ENCODE peak calls at places on chromosomes 13 and 19, in seven cellular contexts. B is tibial nerve, F is thyroid gland, I is PC-3, Z is IMR-90, U is ovary, R is heart left ventricle. M is an unnamed sample. For H3K36me3, the result is how much of the 10 kb centered on the place peaks cover.

GRCh38 chr19:14027856-14028450 is at the start of gene RLN3:
- DNase-seq in B (no peak), F (no peak), I (no peak), Z (no peak), U (no peak), R (no peak), M (no peak)

GRCh38 chr19:2589441-2589840 is 113.1 kb downstream of the GNG7 start:
- DNase-seq in B (no peak), F (no peak), I (no peak), Z (no peak), U (no peak), R (no peak), M (no peak)

GRCh38 chr13:24381539-24382265 is 72.3 kb downstream of the C1QTNF9 start:
- DNase-seq in B (peak), F (no peak), I (peak), Z (peak), U (no peak), R (no peak), M (no peak)

GRCh38 chr19:49297403-49297802 is 27.6 kb downstream of the SLC6A16 start:
- DNase-seq in B (no peak), F (no peak), I (no peak), Z (peak), U (no peak), R (no peak), M (no peak)

GRCh38 chr19:7894612-7895309 is 6.5 kb downstream of the LRRC8E start:
- DNase-seq in B (no peak), F (peak), I (peak), Z (no peak), U (no peak), R (no peak), M (peak)

GRCh38 chr13:30314069-30314468 is 6.7 kb upstream of the KATNAL1 start:
- DNase-seq in B (no peak), F (no peak), I (no peak), Z (no peak), U (no peak), R (no peak), M (no peak)

GRCh38 chr19:14479985-14480694 is 5.0 kb upstream of the PTGER1 start:
- DNase-seq in B (no peak), F (no peak), I (peak), Z (peak), U (no peak), R (no peak), M (no peak)

GRCh38 chr13:106173346-106173745 is 362.1 kb downstream of the EFNB2 start:
- DNase-seq in B (no peak), F (peak), I (no peak), Z (no peak), U (no peak), R (no peak), M (no peak)

DNA sequence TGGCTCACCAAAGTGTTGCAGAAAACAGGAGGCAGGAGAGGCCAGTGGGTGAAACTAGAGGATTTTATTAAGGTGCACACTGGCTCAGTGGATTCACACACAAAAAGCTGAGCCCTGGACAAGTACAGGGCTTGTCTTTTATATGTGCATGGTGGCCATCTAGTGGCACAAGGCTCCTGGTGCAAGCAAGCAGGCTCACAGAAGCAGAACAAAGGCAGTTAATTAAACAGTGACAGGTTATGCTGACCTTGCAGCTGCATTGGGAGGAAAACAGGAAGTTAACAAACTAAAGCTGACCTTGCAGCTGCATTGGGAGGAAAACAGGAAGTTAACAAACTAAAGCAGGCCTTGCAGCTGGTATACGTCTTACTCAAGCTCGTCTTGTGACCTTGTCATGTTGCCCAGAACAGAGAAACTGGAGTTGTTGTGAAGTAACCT is 65.3 kb upstream of the ZNF681 start:
- DNase-seq in B (no peak), F (no peak), I (peak), Z (no peak), U (no peak), R (no peak), M (no peak)
- TF ChIP-seq CTCF in B (no peak), F (no peak), I (peak), Z (no peak), U (no peak), R (no peak), M (no peak)

GRCh38 chr19:40776966-40777794 is 867 bp upstream of the RAB4B start:
- DNase-seq in B (peak), F (peak), I (peak), Z (peak), U (peak), R (peak), M (peak)

GRCh38 chr19:40777795-40778044 is 327 bp upstream of the RAB4B start:
- DNase-seq in B (no peak), F (no peak), I (no peak), Z (no peak), U (no peak), R (no peak), M (no peak)

GRCh38 chr19:40775632-40776022 is 306 bp downstream of the MIA start:
- DNase-seq in B (no peak), F (no peak), I (no peak), Z (no peak), U (no peak), R (no peak), M (no peak)

GRCh38 chr19:40774916-40775631 is at the start of gene MIA:
- DNase-seq in B (no peak), F (no peak), I (no peak), Z (no peak), U (no peak), R (no peak), M (no peak)

DNA sequence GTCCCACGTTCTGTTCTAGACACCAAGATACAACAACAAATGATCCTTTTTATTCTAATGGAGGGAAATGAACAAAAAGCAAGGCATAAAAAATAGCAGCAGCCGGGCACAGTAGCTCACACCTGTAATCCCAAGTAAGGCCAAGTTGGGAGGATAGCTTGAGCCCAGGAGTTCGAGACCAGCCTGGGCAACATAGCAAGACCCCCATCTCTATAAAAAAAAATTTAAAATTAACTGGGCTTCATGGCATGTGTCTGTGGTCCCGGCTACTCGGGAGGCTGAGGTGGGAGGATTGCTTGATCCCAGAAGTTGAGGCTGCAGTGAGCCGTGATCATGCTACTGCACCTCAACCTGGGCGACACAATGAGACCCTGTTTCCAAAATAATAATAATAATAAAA is 1.0 kb downstream of the MIA start:
- DNase-seq in B (no peak), F (no peak), I (no peak), Z (no peak), U (no peak), R (no peak), M (no peak)
- H3K4me3 ChIP-seq in B (no peak), F (no peak), I (no peak), Z (no peak), U (no peak), R (no peak), M (no peak)

GRCh38 chr19:10690351-10690781 is 10.9 kb upstream of the QTRT1 start:
- DNase-seq in B (peak), F (peak), I (no peak), Z (peak), U (peak), R (no peak), M (no peak)

GRCh38 chr19:10687518-10688288 is 13.5 kb upstream of the QTRT1 start:
- DNase-seq in B (no peak), F (no peak), I (no peak), Z (no peak), U (no peak), R (no peak), M (no peak)

GRCh38 chr19:10686661-10687517 is 14.3 kb upstream of the QTRT1 start:
- DNase-seq in B (no peak), F (no peak), I (peak), Z (peak), U (no peak), R (peak), M (no peak)

GRCh38 chr19:10686193-10686592 is 15.0 kb upstream of the QTRT1 start:
- DNase-seq in B (no peak), F (no peak), I (no peak), Z (no peak), U (no peak), R (no peak), M (no peak)

DNA sequence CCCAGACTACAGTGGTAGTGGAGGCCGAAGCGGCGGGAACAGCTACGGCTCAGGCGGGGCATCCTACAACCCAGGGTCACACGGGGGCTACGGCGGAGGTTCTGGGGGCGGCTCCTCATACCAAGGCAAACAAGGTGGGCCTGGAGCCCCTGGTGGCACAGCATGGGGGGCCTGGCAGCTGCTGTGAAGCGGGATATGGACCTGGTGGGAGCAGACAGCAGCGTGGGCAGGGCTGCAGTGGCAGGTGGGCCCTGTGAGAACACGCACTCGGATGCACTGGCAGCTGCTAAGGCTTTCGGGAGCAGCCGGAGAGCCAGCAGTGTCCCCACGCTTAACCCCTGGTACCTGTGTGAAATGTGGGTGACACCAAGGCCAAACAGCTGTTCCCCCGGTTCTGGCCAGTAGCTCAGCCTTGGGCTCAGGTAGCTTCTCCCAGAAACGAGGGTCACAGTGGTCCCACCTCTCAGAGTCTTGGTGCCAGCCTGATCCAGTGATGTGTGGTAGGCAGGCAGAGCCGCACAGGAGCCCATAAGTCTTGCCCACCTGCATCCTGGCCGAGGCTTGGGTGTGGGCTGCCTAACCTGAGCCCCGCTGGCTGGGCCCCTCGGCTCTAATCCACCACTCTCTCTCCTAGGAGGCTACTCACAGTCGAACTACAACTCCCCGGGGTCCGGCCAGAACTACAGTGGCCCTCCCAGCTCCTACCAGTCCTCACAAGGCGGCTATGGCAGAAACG is 12.5 kb upstream of the QTRT1 start:
- DNase-seq in B (no peak), F (no peak), I (no peak), Z (no peak), U (no peak), R (no peak), M (no peak)
- H3K36me3 ChIP-seq in B (under half), F (half or more), I (half or more), Z (half or more), U (under half), R (half or more), M (under half)

GRCh38 chr19:17259118-17259780 is 5.3 kb downstream of the USHBP1 start:
- DNase-seq in B (no peak), F (no peak), I (no peak), Z (no peak), U (no peak), R (no peak), M (no peak)

GRCh38 chr19:17256130-17256529 is 8.4 kb downstream of the USHBP1 start:
- DNase-seq in B (no peak), F (no peak), I (no peak), Z (no peak), U (no peak), R (no peak), M (no peak)

GRCh38 chr19:17262557-17262956 is 2.0 kb downstream of the USHBP1 start:
- DNase-seq in B (no peak), F (no peak), I (no peak), Z (no peak), U (no peak), R (no peak), M (no peak)

GRCh38 chr19:17260842-17261325 is 3.7 kb downstream of the USHBP1 start:
- DNase-seq in B (peak), F (peak), I (peak), Z (peak), U (peak), R (peak), M (peak)

GRCh38 chr19:17259934-17260333 is 4.6 kb downstream of the USHBP1 start:
- DNase-seq in B (no peak), F (no peak), I (no peak), Z (no peak), U (no peak), R (no peak), M (no peak)
- TF ChIP-seq CTCF in B (no peak), F (no peak), I (no peak), Z (no peak), U (no peak), R (no peak), M (no peak)

GRCh38 chr19:51084505-51084904 is 1.8 kb upstream of the KLK14 start:
- DNase-seq in B (no peak), F (no peak), I (no peak), Z (no peak), U (peak), R (no peak), M (no peak)
- H3K4me3 ChIP-seq in B (no peak), F (no peak), I (no peak), Z (no peak), U (no peak), R (no peak), M (no peak)

GRCh38 chr19:19655641-19656343 is 7.7 kb downstream of the ATP13A1 start:
- DNase-seq in B (no peak), F (no peak), I (no peak), Z (no peak), U (no peak), R (no peak), M (no peak)
- H3K36me3 ChIP-seq in B (half or more), F (half or more), I (half or more), Z (half or more), U (under half), R (half or more), M (under half)

GRCh38 chr13:49927755-49928154 is 8.4 kb downstream of the SPRYD7 start:
- DNase-seq in B (no peak), F (no peak), I (no peak), Z (peak), U (no peak), R (no peak), M (no peak)
- TF ChIP-seq CTCF in B (no peak), F (no peak), I (no peak), Z (no peak), U (no peak), R (no peak), M (no peak)

GRCh38 chr13:47999973-48000372 is 1.1 kb downstream of the SUCLA2 start:
- DNase-seq in B (no peak), F (no peak), I (no peak), Z (no peak), U (no peak), R (no peak), M (no peak)
- H3K4me3 ChIP-seq in B (no peak), F (no peak), I (peak), Z (peak), U (peak), R (peak), M (peak)

M was measured in prostate gland.